ENCODE peak calls at places on chromosomes 1 and 21, in four cellular contexts. O is K562, Q is H1, N is GM12878. Z is an unnamed sample.
A peak's percentile ranks its signal among the peaks of the same experiment; 100 is the strongest.

GRCh38 chr1:153679337-153680119 is 1.0 kb downstream of the NPR1 start:
- DNase-seq in O (no peak), Q (no peak), N (no peak), Z (no peak)

GRCh38 chr1:201153474-201154388 is 543 bp downstream of the TMEM9 start:
- DNase-seq in O (peak; percentile 90), Q (no peak), N (no peak), Z (no peak)

GRCh38 chr1:53583021-53583902 is 124.1 kb downstream of the DMRTB1 start:
- DNase-seq in O (no peak), Q (no peak), N (no peak), Z (no peak)

GRCh38 chr1:47624531-47624930 is 186.7 kb downstream of the FOXD2 start:
- DNase-seq in O (peak; percentile 39), Q (peak; percentile 29), N (no peak), Z (peak; percentile 27)

GRCh38 chr1:221739018-221739676 is 2.7 kb downstream of the DUSP10 start:
- DNase-seq in O (no peak), Q (no peak), N (no peak), Z (no peak)

GRCh38 chr1:166322470-166322869 is 155.7 kb upstream of the FAM78B start:
- DNase-seq in O (no peak), Q (no peak), N (no peak), Z (no peak)

GRCh38 chr21:44010429-44010828 is 1.7 kb upstream of the TRAPPC10 start:
- DNase-seq in O (no peak), Q (no peak), N (no peak), Z (peak; percentile 69)

GRCh38 chr1:201602413-201603265 is 63.7 kb downstream of the NAV1 start:
- DNase-seq in O (no peak), Q (no peak), N (no peak), Z (no peak)

GRCh38 chr1:208219659-208220282 is 24.4 kb downstream of the PLXNA2 start:
- DNase-seq in O (peak; percentile 96), Q (no peak), N (no peak), Z (no peak)

GRCh38 chr1:205709059-205709398 is 28.7 kb upstream of the SLC45A3 start:
- DNase-seq in O (no peak), Q (no peak), N (no peak), Z (peak; percentile 47)

GRCh38 chr21:25870084-25870483 is 135.3 kb downstream of the GABPA start:
- DNase-seq in O (no peak), Q (no peak), N (no peak), Z (no peak)

GRCh38 chr21:42439284-42440186 is 35.8 kb downstream of the UBASH3A start:
- DNase-seq in O (no peak), Q (no peak), N (no peak), Z (no peak)

GRCh38 chr1:220326578-220326977 is 54.3 kb upstream of the RAB3GAP2 start:
- DNase-seq in O (no peak), Q (no peak), N (no peak), Z (no peak)

GRCh38 chr1:54812801-54813478 is 11.8 kb upstream of the TTC22 start:
- DNase-seq in O (no peak), Q (no peak), N (peak; percentile 42), Z (no peak)

GRCh38 chr1:1796466-1796865 is 18.2 kb upstream of the NADK start:
- DNase-seq in O (no peak), Q (no peak), N (no peak), Z (no peak)

GRCh38 chr1:85862456-85862855 is 154.2 kb upstream of the ZNHIT6 start:
- DNase-seq in O (no peak), Q (no peak), N (no peak), Z (no peak)

GRCh38 chr1:184574588-184574987 is 180.1 kb downstream of the EDEM3 start:
- DNase-seq in O (no peak), Q (no peak), N (no peak), Z (no peak)

GRCh38 chr1:17978016-17978415 is 129.6 kb upstream of the IGSF21 start:
- DNase-seq in O (no peak), Q (no peak), N (no peak), Z (no peak)

GRCh38 chr21:45476582-45476981 is 65.7 kb downstream of the SLC19A1 start:
- DNase-seq in O (no peak), Q (no peak), N (no peak), Z (no peak)

GRCh38 chr1:18954270-18955071 is 2.0 kb downstream of the IFFO2 start:
- DNase-seq in O (no peak), Q (no peak), N (no peak), Z (no peak)

GRCh38 chr21:41501919-41502318 is 6.0 kb downstream of the TMPRSS2 start:
- DNase-seq in O (no peak), Q (no peak), N (no peak), Z (no peak)

GRCh38 chr1:19835573-19835972 is 20.5 kb upstream of the RNF186 start:
- DNase-seq in O (no peak), Q (no peak), N (no peak), Z (no peak)

GRCh38 chr1:8373547-8374270 is 55.8 kb downstream of the SLC45A1 start:
- DNase-seq in O (no peak), Q (no peak), N (no peak), Z (no peak)

GRCh38 chr1:33300673-33301072 is 20.2 kb downstream of the A3GALT2 start:
- DNase-seq in O (no peak), Q (no peak), N (no peak), Z (no peak)
- TF ChIP-seq KDM1A in O (no peak), Q (no peak), N (no peak), Z (no peak)

DNA sequence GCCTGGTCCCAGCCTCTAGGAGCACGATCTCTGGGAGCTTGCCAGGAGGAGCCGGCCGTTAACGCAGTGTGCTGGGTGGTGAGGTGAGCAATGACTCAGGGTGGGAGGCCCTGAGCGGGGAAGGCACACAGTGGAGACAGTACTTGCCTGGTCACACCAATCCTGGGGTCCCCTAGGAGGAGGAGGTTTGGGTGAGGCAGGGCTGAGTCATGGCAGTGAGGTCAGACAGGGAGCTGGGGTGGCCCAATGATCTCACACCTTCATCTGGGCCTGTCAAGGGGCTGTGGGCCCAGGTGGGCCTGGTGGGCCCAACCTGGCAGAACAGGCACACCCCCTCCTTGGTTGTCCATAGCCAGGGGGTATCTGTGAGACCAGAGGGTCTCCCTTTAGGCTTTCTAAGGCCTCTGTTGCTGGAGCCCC is 8.6 kb upstream of the EDN2 start:
- DNase-seq in O (peak; percentile 79), Q (no peak), N (no peak), Z (no peak)
- TF ChIP-seq ZNF274 in O (no peak), Q (no peak), N (no peak), Z (no peak)

GRCh38 chr1:31814041-31814511 is 1.7 kb downstream of the SPOCD1 start:
- DNase-seq in O (no peak), Q (no peak), N (no peak), Z (no peak)

GRCh38 chr1:31815307-31815645 is 546 bp downstream of the SPOCD1 start:
- DNase-seq in O (peak; percentile 3), Q (no peak), N (no peak), Z (no peak)

GRCh38 chr1:31814631-31815306 is 1.1 kb downstream of the SPOCD1 start:
- DNase-seq in O (no peak), Q (no peak), N (no peak), Z (no peak)

GRCh38 chr1:31818204-31818603 is 2.4 kb upstream of the SPOCD1 start:
- DNase-seq in O (no peak), Q (no peak), N (no peak), Z (no peak)

GRCh38 chr1:31815752-31816484 is at the start of gene SPOCD1:
- DNase-seq in O (peak; percentile 98), Q (peak; percentile 92), N (peak; percentile 31), Z (peak; percentile 85)
- TF ChIP-seq KDM1A in O (peak; percentile 90), Q (peak; percentile 24), N (no peak), Z (peak; percentile 98)

GRCh38 chr1:44849575-44850132 is 6.6 kb upstream of the PTCH2 start:
- DNase-seq in O (no peak), Q (no peak), N (no peak), Z (no peak)

GRCh38 chr1:44853201-44853600 is 10.1 kb upstream of the PTCH2 start:
- DNase-seq in O (no peak), Q (no peak), N (no peak), Z (no peak)

GRCh38 chr1:44847786-44848185 is 4.7 kb upstream of the PTCH2 start:
- DNase-seq in O (no peak), Q (no peak), N (no peak), Z (no peak)

GRCh38 chr1:44848456-44849181 is 5.6 kb upstream of the PTCH2 start:
- DNase-seq in O (no peak), Q (no peak), N (no peak), Z (no peak)

DNA sequence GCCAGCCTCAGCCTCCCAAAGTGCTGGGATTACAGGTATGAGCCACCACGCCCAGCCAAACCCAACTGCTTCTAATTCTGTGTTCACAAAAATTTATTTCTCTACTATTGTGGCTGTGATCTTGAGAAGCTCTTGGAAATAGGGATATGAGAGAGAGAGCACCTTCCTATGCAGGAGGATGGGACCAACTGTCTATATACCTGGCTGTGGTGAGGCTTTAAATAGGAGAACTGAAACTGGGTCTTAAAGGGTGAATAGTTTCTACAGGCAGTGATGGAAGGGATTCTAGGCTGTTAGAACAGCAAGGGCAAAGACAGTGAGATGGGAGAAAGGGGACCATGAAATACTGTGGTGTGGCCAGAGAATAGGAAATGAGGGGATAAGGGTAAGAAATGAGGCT is 8.3 kb upstream of the PTCH2 start:
- DNase-seq in O (no peak), Q (no peak), N (no peak), Z (no peak)
- TF ChIP-seq ZNF274 in O (no peak), Q (no peak), N (no peak), Z (no peak)

GRCh38 chr1:64171797-64172281 is 31.6 kb upstream of the UBE2U start:
- DNase-seq in O (no peak), Q (no peak), N (peak; percentile 21), Z (no peak)
- TF ChIP-seq KDM1A in O (no peak), Q (no peak), N (no peak), Z (no peak)

GRCh38 chr1:37323486-37324377 is 150.6 kb upstream of the ZC3H12A start:
- DNase-seq in O (peak; percentile 88), Q (peak; percentile 44), N (no peak), Z (peak; percentile 33)
- TF ChIP-seq ZNF274 in O (no peak), Q (no peak), N (no peak), Z (no peak)

GRCh38 chr1:113198806-113199205 is 125.8 kb downstream of the LRIG2 start:
- DNase-seq in O (no peak), Q (no peak), N (no peak), Z (no peak)

GRCh38 chr1:113201560-113201959 is 128.6 kb downstream of the LRIG2 start:
- DNase-seq in O (no peak), Q (no peak), N (no peak), Z (no peak)

GRCh38 chr1:113197662-113198330 is 124.8 kb downstream of the LRIG2 start:
- DNase-seq in O (no peak), Q (no peak), N (no peak), Z (no peak)

GRCh38 chr1:113195115-113195845 is 122.3 kb downstream of the LRIG2 start:
- DNase-seq in O (no peak), Q (no peak), N (no peak), Z (no peak)

GRCh38 chr1:113199718-113200455 is 126.9 kb downstream of the LRIG2 start:
- DNase-seq in O (no peak), Q (peak; percentile 31), N (no peak), Z (no peak)
- TF ChIP-seq KDM1A in O (no peak), Q (no peak), N (no peak), Z (no peak)

GRCh38 chr1:23951646-23952095 is 8.0 kb upstream of the PNRC2 start:
- DNase-seq in O (no peak), Q (no peak), N (no peak), Z (peak; percentile 86)
- TF ChIP-seq ZNF274 in O (no peak), Q (no peak), N (no peak), Z (no peak)